ENCODE peak calls at places on chromosomes 11 and 22, in seven cellular contexts. One of them, this sample, is unnamed.

GRCh38 chr22:40345801-40346177 is 511 bp upstream of the ADSL start:
- DNase-seq in hepatocyte: peak; percentile 62
- DNase-seq in HCT116: no peak
- DNase-seq in GM23338: no peak
- DNase-seq in GM23248: peak; percentile 73
- DNase-seq in SK-N-SH: peak; percentile 36
- DNase-seq in OCI-LY7: peak; percentile 69
- DNase-seq in this sample: peak; percentile 19

GRCh38 chr22:45984316-45984916 is 7.5 kb upstream of the WNT7B start:
- DNase-seq in SK-N-SH: no peak
- DNase-seq in HCT116: no peak
- DNase-seq in GM23338: no peak
- DNase-seq in hepatocyte: no peak
- DNase-seq in GM23248: no peak
- DNase-seq in OCI-LY7: no peak
- DNase-seq in this sample: no peak

GRCh38 chr11:94196363-94196762 is 67.7 kb downstream of the PANX1 start:
- DNase-seq in HCT116: no peak
- DNase-seq in OCI-LY7: no peak
- DNase-seq in GM23338: no peak
- DNase-seq in hepatocyte: no peak
- DNase-seq in SK-N-SH: no peak
- DNase-seq in GM23248: peak; percentile 68
- DNase-seq in this sample: peak; percentile 49

GRCh38 chr11:66292543-66293332 is 1.0 kb downstream of the TMEM151A start:
- DNase-seq in HCT116: no peak
- DNase-seq in GM23338: no peak
- DNase-seq in hepatocyte: no peak
- DNase-seq in OCI-LY7: no peak
- DNase-seq in SK-N-SH: no peak
- DNase-seq in GM23248: no peak
- DNase-seq in this sample: no peak

GRCh38 chr11:34354782-34355181 is 3.0 kb downstream of the ABTB2 start:
- DNase-seq in OCI-LY7: no peak
- DNase-seq in hepatocyte: no peak
- DNase-seq in SK-N-SH: no peak
- DNase-seq in HCT116: no peak
- DNase-seq in GM23248: peak; percentile 50
- DNase-seq in GM23338: no peak
- DNase-seq in this sample: peak; percentile 27

GRCh38 chr11:33630936-33631748 is 69.5 kb downstream of the C11orf91 start:
- DNase-seq in HCT116: no peak
- DNase-seq in OCI-LY7: no peak
- DNase-seq in GM23338: no peak
- DNase-seq in SK-N-SH: no peak
- DNase-seq in hepatocyte: no peak
- DNase-seq in GM23248: peak; percentile 24
- DNase-seq in this sample: peak; percentile 43

GRCh38 chr22:27420186-27420816 is 381.3 kb downstream of the MN1 start:
- DNase-seq in HCT116: no peak
- DNase-seq in GM23248: peak; percentile 30
- DNase-seq in OCI-LY7: no peak
- DNase-seq in GM23338: no peak
- DNase-seq in hepatocyte: no peak
- DNase-seq in SK-N-SH: no peak
- DNase-seq in this sample: no peak

GRCh38 chr11:76694664-76695063 is 24.1 kb upstream of the LRRC32 start:
- DNase-seq in OCI-LY7: no peak
- DNase-seq in GM23338: no peak
- DNase-seq in SK-N-SH: no peak
- DNase-seq in HCT116: no peak
- DNase-seq in GM23248: peak; percentile 92
- DNase-seq in hepatocyte: no peak
- DNase-seq in this sample: peak; percentile 50

GRCh38 chr11:65546217-65546958 is 11.8 kb downstream of the LTBP3 start:
- DNase-seq in hepatocyte: peak; percentile 95
- DNase-seq in GM23338: peak; percentile 95
- DNase-seq in SK-N-SH: peak; percentile 88
- DNase-seq in GM23248: no peak
- DNase-seq in OCI-LY7: peak; percentile 95
- DNase-seq in HCT116: peak; percentile 50
- DNase-seq in this sample: peak; percentile 94

GRCh38 chr11:75482310-75482606 is 43.5 kb downstream of the GDPD5 start:
- DNase-seq in HCT116: no peak
- DNase-seq in hepatocyte: no peak
- DNase-seq in SK-N-SH: no peak
- DNase-seq in GM23248: no peak
- DNase-seq in OCI-LY7: no peak
- DNase-seq in GM23338: no peak
- DNase-seq in this sample: no peak
- H3K9me2 ChIP-seq in HCT116: no peaks in the 10 kb centered on the region
- H3K9me2 ChIP-seq in hepatocyte: no peaks in the 10 kb centered on the region
- H3K9me2 ChIP-seq in SK-N-SH: no peaks in the 10 kb centered on the region
- H3K9me2 ChIP-seq in GM23248: no peaks in the 10 kb centered on the region
- H3K9me2 ChIP-seq in OCI-LY7: no peaks in the 10 kb centered on the region
- H3K9me2 ChIP-seq in GM23338: no peaks in the 10 kb centered on the region
- H3K9me2 ChIP-seq in this sample: no peaks in the 10 kb centered on the region

GRCh38 chr22:44423556-44423955 is 74.5 kb downstream of the RTL6 start:
- DNase-seq in SK-N-SH: peak; percentile 3
- DNase-seq in GM23248: no peak
- DNase-seq in GM23338: no peak
- DNase-seq in OCI-LY7: no peak
- DNase-seq in hepatocyte: no peak
- DNase-seq in HCT116: no peak
- DNase-seq in this sample: no peak
- TF ChIP-seq EZH2phosphoT487 in SK-N-SH: no peak
- TF ChIP-seq EZH2phosphoT487 in GM23248: no peak
- TF ChIP-seq EZH2phosphoT487 in GM23338: no peak
- TF ChIP-seq EZH2phosphoT487 in OCI-LY7: no peak
- TF ChIP-seq EZH2phosphoT487 in hepatocyte: no peak
- TF ChIP-seq EZH2phosphoT487 in HCT116: no peak
- TF ChIP-seq EZH2phosphoT487 in this sample: no peak

DNA sequence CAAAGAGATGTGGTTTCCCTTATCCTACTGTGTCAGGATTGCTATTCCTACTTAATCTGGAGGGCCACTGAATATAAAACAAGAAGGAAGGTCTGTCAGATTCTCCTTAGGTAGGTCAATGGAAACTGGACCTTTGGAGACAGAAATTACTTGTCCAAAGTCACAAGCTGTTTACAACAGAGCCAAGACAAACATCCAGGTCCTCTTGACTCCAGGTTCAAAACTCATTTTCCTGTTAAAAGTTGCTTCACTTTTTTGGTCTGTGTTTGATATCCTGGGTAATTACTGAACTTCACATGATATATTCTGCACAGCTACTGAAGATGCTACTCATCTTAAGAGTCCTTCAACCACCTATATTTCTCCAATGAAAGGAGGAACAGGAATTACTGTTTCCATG is 81.2 kb upstream of the ARHGAP32 start:
- DNase-seq in SK-N-SH: no peak
- DNase-seq in hepatocyte: no peak
- DNase-seq in OCI-LY7: no peak
- DNase-seq in GM23338: no peak
- DNase-seq in HCT116: no peak
- DNase-seq in GM23248: no peak
- DNase-seq in this sample: no peak
- H3K4me3 ChIP-seq in SK-N-SH: no peak overlapping the region
- H3K4me3 ChIP-seq in hepatocyte: no peak overlapping the region
- H3K4me3 ChIP-seq in OCI-LY7: no peak overlapping the region
- H3K4me3 ChIP-seq in GM23338: no peak overlapping the region
- H3K4me3 ChIP-seq in HCT116: no peak overlapping the region
- H3K4me3 ChIP-seq in GM23248: no peak overlapping the region
- H3K4me3 ChIP-seq in this sample: no peak overlapping the region

GRCh38 chr11:4370166-4370565 is 2.0 kb upstream of the OR52B4 start:
- DNase-seq in SK-N-SH: no peak
- DNase-seq in GM23248: no peak
- DNase-seq in HCT116: no peak
- DNase-seq in OCI-LY7: no peak
- DNase-seq in hepatocyte: no peak
- DNase-seq in GM23338: no peak
- DNase-seq in this sample: no peak
- H3K9me2 ChIP-seq in SK-N-SH: no peaks in the 10 kb centered on the region
- H3K9me2 ChIP-seq in GM23248: no peaks in the 10 kb centered on the region
- H3K9me2 ChIP-seq in HCT116: no peaks in the 10 kb centered on the region
- H3K9me2 ChIP-seq in OCI-LY7: no peaks in the 10 kb centered on the region
- H3K9me2 ChIP-seq in hepatocyte: no peaks in the 10 kb centered on the region
- H3K9me2 ChIP-seq in GM23338: peaks cover 3% of the 10 kb centered on the region
- H3K9me2 ChIP-seq in this sample: no peaks in the 10 kb centered on the region

GRCh38 chr11:71987521-71987920 is 11.2 kb upstream of the IL18BP start:
- DNase-seq in SK-N-SH: no peak
- DNase-seq in HCT116: no peak
- DNase-seq in GM23248: no peak
- DNase-seq in GM23338: no peak
- DNase-seq in OCI-LY7: no peak
- DNase-seq in hepatocyte: no peak
- DNase-seq in this sample: no peak

GRCh38 chr11:71991494-71991893 is 7.2 kb upstream of the IL18BP start:
- DNase-seq in GM23338: no peak
- DNase-seq in HCT116: no peak
- DNase-seq in hepatocyte: no peak
- DNase-seq in SK-N-SH: no peak
- DNase-seq in OCI-LY7: peak; percentile 49
- DNase-seq in GM23248: no peak
- DNase-seq in this sample: no peak

GRCh38 chr11:71990721-71991120 is 8.0 kb upstream of the IL18BP start:
- DNase-seq in hepatocyte: no peak
- DNase-seq in GM23338: no peak
- DNase-seq in OCI-LY7: no peak
- DNase-seq in GM23248: no peak
- DNase-seq in HCT116: no peak
- DNase-seq in SK-N-SH: no peak
- DNase-seq in this sample: no peak

GRCh38 chr11:71988050-71988449 is 10.7 kb upstream of the IL18BP start:
- DNase-seq in GM23338: no peak
- DNase-seq in OCI-LY7: no peak
- DNase-seq in HCT116: no peak
- DNase-seq in GM23248: peak; percentile 88
- DNase-seq in SK-N-SH: no peak
- DNase-seq in hepatocyte: no peak
- DNase-seq in this sample: peak; percentile 41

GRCh38 chr11:71986131-71986530 is 12.6 kb upstream of the IL18BP start:
- DNase-seq in HCT116: no peak
- DNase-seq in OCI-LY7: no peak
- DNase-seq in hepatocyte: no peak
- DNase-seq in SK-N-SH: no peak
- DNase-seq in GM23338: no peak
- DNase-seq in GM23248: no peak
- DNase-seq in this sample: no peak
- TF ChIP-seq EZH2phosphoT487 in HCT116: no peak
- TF ChIP-seq EZH2phosphoT487 in OCI-LY7: no peak
- TF ChIP-seq EZH2phosphoT487 in hepatocyte: no peak
- TF ChIP-seq EZH2phosphoT487 in SK-N-SH: no peak
- TF ChIP-seq EZH2phosphoT487 in GM23338: no peak
- TF ChIP-seq EZH2phosphoT487 in GM23248: no peak
- TF ChIP-seq EZH2phosphoT487 in this sample: no peak

DNA sequence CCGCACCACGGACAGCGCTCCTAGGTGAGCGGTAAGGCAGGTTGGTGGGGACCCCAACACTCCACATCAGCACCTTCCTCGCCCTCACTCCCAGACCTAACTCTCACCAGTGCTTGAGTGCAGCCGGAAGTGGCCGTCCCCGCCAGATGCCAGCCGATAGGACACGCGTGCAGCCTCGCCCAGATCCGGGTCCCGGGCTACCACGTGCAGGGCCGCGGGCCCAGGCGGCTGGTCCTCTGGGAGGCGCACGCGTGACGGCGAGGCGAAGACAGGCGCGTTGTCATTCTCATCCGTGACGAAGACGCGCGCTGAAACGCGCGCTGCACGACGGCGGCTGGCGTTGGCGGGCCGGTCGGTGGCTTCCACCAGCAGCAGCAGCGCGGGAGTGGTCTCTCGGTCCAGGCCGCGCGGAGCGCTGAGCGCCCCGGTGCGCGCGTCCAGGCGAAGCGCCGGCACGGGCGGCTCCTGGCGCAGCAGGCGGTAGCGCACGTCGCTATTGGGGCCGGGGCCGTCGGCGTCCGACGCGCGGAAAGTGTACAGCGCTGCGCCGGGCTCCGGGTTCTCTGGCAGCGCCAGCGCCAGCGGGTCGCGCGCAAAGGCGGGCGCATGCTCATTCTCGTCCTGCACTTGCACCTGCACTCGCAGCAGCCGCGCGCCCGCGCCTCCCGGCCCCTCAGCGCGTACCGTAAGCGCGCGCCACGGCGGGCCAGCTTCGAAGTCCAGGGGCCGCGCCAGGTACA is 10.8 kb upstream of the TPP1 start:
- DNase-seq in SK-N-SH: no peak
- DNase-seq in GM23248: no peak
- DNase-seq in OCI-LY7: no peak
- DNase-seq in hepatocyte: peak; percentile 45
- DNase-seq in GM23338: peak; percentile 87
- DNase-seq in HCT116: no peak
- DNase-seq in this sample: no peak
- H3K4me3 ChIP-seq in SK-N-SH: no peak overlapping the region
- H3K4me3 ChIP-seq in GM23248: no peak overlapping the region
- H3K4me3 ChIP-seq in OCI-LY7: no peak overlapping the region
- H3K4me3 ChIP-seq in hepatocyte: no peak overlapping the region
- H3K4me3 ChIP-seq in GM23338: peak overlapping the region; percentile 69
- H3K4me3 ChIP-seq in HCT116: no peak overlapping the region
- H3K4me3 ChIP-seq in this sample: no peak overlapping the region

DNA sequence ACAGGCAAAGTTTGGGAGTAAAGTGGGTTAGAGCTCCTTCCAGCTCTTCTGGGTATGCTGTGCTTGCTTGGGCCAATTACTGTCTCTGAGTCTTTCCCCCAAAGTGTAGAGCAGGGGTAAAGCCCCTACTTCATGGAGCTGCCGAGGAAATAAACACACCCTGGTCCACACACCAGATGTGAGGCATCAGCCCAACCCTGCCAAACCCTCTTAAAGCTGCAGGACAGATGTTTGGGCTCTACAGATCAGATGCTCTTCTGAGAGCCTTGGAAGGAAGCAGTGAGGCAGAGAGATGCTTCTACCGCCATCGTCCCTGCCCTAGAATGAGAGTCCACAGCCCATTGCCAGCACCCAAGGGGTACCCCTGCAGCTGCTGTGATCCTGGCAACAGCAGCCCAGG is 64.7 kb downstream of the ELFN2 start:
- DNase-seq in GM23248: peak; percentile 23
- DNase-seq in HCT116: no peak
- DNase-seq in hepatocyte: no peak
- DNase-seq in GM23338: no peak
- DNase-seq in SK-N-SH: no peak
- DNase-seq in OCI-LY7: no peak
- DNase-seq in this sample: peak; percentile 0
- H3K9me2 ChIP-seq in GM23248: no peaks in the 10 kb centered on the region
- H3K9me2 ChIP-seq in HCT116: no peaks in the 10 kb centered on the region
- H3K9me2 ChIP-seq in hepatocyte: no peaks in the 10 kb centered on the region
- H3K9me2 ChIP-seq in GM23338: no peaks in the 10 kb centered on the region
- H3K9me2 ChIP-seq in SK-N-SH: no peaks in the 10 kb centered on the region
- H3K9me2 ChIP-seq in OCI-LY7: no peaks in the 10 kb centered on the region
- H3K9me2 ChIP-seq in this sample: no peaks in the 10 kb centered on the region